ENCODE peak calls at places on chromosomes 7 and 10, in four cellular contexts. K is endothelial cell, H is Kasumi-1, X is WTC11. O is an unnamed sample.

GRCh38 chr10:8014649-8015048 is 39.8 kb upstream of the GATA3 start:
- DNase-seq in K (no peak), H (no peak), X (no peak), O (no peak)

GRCh38 chr7:4612939-4613841 is 68.9 kb upstream of the FOXK1 start:
- DNase-seq in K (no peak), H (peak), X (peak), O (no peak)

GRCh38 chr10:22693371-22693784 is 21.0 kb downstream of the PIP4K2A start:
- DNase-seq in K (no peak), H (no peak), X (no peak), O (no peak)

GRCh38 chr7:100170111-100170897 is 1.9 kb upstream of the GAL3ST4 start:
- DNase-seq in K (no peak), H (no peak), X (no peak), O (no peak)

GRCh38 chr10:118035358-118036031 is 11.2 kb downstream of the RAB11FIP2 start:
- DNase-seq in K (no peak), H (peak), X (no peak), O (peak)

GRCh38 chr10:103429647-103430046 is 22.5 kb downstream of the CALHM2 start:
- DNase-seq in K (no peak), H (no peak), X (no peak), O (no peak)

GRCh38 chr10:101570764-101571572 is 17.1 kb downstream of the POLL start:
- DNase-seq in K (no peak), H (peak), X (no peak), O (no peak)

GRCh38 chr7:35909870-35910357 is 109.1 kb downstream of the SEPTIN7 start:
- DNase-seq in K (no peak), H (no peak), X (no peak), O (no peak)

GRCh38 chr7:157014635-157015555 is 4.4 kb upstream of the MNX1 start:
- DNase-seq in K (no peak), H (no peak), X (no peak), O (no peak)

GRCh38 chr7:26198133-26198780 is 2.3 kb downstream of the HNRNPA2B1 start:
- DNase-seq in K (no peak), H (peak), X (no peak), O (peak)

GRCh38 chr10:86553639-86554038 is 32.0 kb upstream of the WAPL start:
- DNase-seq in K (no peak), H (peak), X (no peak), O (no peak)

GRCh38 chr10:116766241-116767198 is 24.2 kb upstream of the HSPA12A start:
- DNase-seq in K (no peak), H (no peak), X (no peak), O (no peak)

GRCh38 chr10:16893664-16894063 is 76.4 kb upstream of the RSU1 start:
- DNase-seq in K (no peak), H (no peak), X (no peak), O (no peak)

GRCh38 chr7:128266891-128267839 is 26.1 kb downstream of the LEP start:
- DNase-seq in K (peak), H (no peak), X (peak), O (no peak)

GRCh38 chr10:71964669-71965515 is 697 bp downstream of the CHST3 start:
- DNase-seq in K (peak), H (no peak), X (peak), O (no peak)

GRCh38 chr10:110457851-110458582 is 39.7 kb upstream of the DUSP5 start:
- DNase-seq in K (no peak), H (no peak), X (no peak), O (no peak)

GRCh38 chr10:115975506-115975905 is 297.5 kb downstream of the GFRA1 start:
- DNase-seq in K (no peak), H (no peak), X (no peak), O (no peak)

GRCh38 chr10:63921932-63922713 is 400.9 kb downstream of the REEP3 start:
- DNase-seq in K (no peak), H (no peak), X (no peak), O (no peak)

GRCh38 chr10:102344067-102344466 is 51.4 kb upstream of the NFKB2 start:
- DNase-seq in K (no peak), H (no peak), X (no peak), O (no peak)

GRCh38 chr10:62308101-62308500 is 39.5 kb upstream of the RTKN2 start:
- DNase-seq in K (no peak), H (no peak), X (no peak), O (no peak)

GRCh38 chr10:16505168-16505567 is 16.5 kb downstream of the C1QL3 start:
- DNase-seq in K (no peak), H (no peak), X (no peak), O (no peak)

GRCh38 chr10:96229568-96230030 is 41.8 kb downstream of the BLNK start:
- DNase-seq in K (peak), H (peak), X (peak), O (peak)

GRCh38 chr10:124517931-124518330 is 56.3 kb downstream of the LHPP start:
- DNase-seq in K (no peak), H (no peak), X (no peak), O (no peak)

GRCh38 chr7:602341-603141 is 82.9 kb upstream of the PDGFA start:
- DNase-seq in K (no peak), H (no peak), X (peak), O (no peak)

GRCh38 chr10:124093076-124093773 is at the start of gene CHST15:
- DNase-seq in K (peak), H (no peak), X (peak), O (no peak)

GRCh38 chr10:95567903-95568630 is 6.9 kb upstream of the SORBS1 start:
- DNase-seq in K (no peak), H (no peak), X (no peak), O (no peak)

GRCh38 chr7:24756989-24757798 is at the start of gene GSDME:
- DNase-seq in K (peak), H (peak), X (peak), O (no peak)

O was measured in stimulated activated naive CD4-positive, alpha-beta T cell.